ENCODE peak calls at places on chromosome 16, in five cellular contexts. K is heart right ventricle, W is cardiac muscle cell, M is hepatocyte, Y is astrocyte of the spinal cord. B is an unnamed sample.

GRCh38 chr16:21083729-21084268 is 66.8 kb downstream of the DNAH3 start:
- DNase-seq in K (peak), W (peak), M (peak), Y (peak), B (peak)

GRCh38 chr16:88763502-88764053 is 21.4 kb downstream of the PIEZO1 start:
- DNase-seq in K (no peak), W (peak), M (peak), Y (no peak), B (no peak)

GRCh38 chr16:20411055-20411454 is 1.7 kb downstream of the ACSM5 start:
- DNase-seq in K (no peak), W (no peak), M (no peak), Y (no peak), B (no peak)

GRCh38 chr16:78129349-78129748 is 29.9 kb downstream of the WWOX start:
- DNase-seq in K (no peak), W (no peak), M (peak), Y (no peak), B (no peak)

GRCh38 chr16:58462997-58463891 is 36.7 kb upstream of the NDRG4 start:
- DNase-seq in K (peak), W (peak), M (no peak), Y (no peak), B (no peak)

GRCh38 chr16:89723279-89724250 is 2.2 kb downstream of the ZNF276 start:
- DNase-seq in K (peak), W (no peak), M (no peak), Y (peak), B (no peak)

GRCh38 chr16:69564845-69565610 is 738 bp upstream of the NFAT5 start:
- DNase-seq in K (no peak), W (no peak), M (no peak), Y (peak), B (no peak)

GRCh38 chr16:19218581-19218980 is 50.5 kb downstream of the SYT17 start:
- DNase-seq in K (no peak), W (no peak), M (no peak), Y (no peak), B (no peak)

GRCh38 chr16:90047714-90048346 is 28.6 kb upstream of the DBNDD1 start:
- DNase-seq in K (no peak), W (no peak), M (peak), Y (no peak), B (no peak)

GRCh38 chr16:1206786-1207185 is 18.3 kb downstream of the TPSG1 start:
- DNase-seq in K (no peak), W (no peak), M (no peak), Y (no peak), B (no peak)

GRCh38 chr16:17556276-17557052 is 85.7 kb upstream of the XYLT1 start:
- DNase-seq in K (no peak), W (peak), M (peak), Y (peak), B (no peak)

GRCh38 chr16:82439678-82440293 is 187.0 kb upstream of the CDH13 start:
- DNase-seq in K (no peak), W (peak), M (peak), Y (no peak), B (no peak)

GRCh38 chr16:19393226-19394074 is 24.2 kb upstream of the TMC5 start:
- DNase-seq in K (no peak), W (no peak), M (peak), Y (peak), B (no peak)

GRCh38 chr16:56246051-56246817 is 54.9 kb downstream of the GNAO1 start:
- DNase-seq in K (no peak), W (peak), M (peak), Y (no peak), B (peak)

GRCh38 chr16:22120440-22120839 is 28.1 kb downstream of the VWA3A start:
- DNase-seq in K (no peak), W (peak), M (no peak), Y (no peak), B (no peak)

GRCh38 chr16:87765473-87765775 is 362 bp downstream of the KLHDC4 start:
- DNase-seq in K (peak), W (no peak), M (no peak), Y (no peak), B (no peak)

GRCh38 chr16:80971814-80972213 is 34.9 kb downstream of the CMC2 start:
- DNase-seq in K (no peak), W (no peak), M (no peak), Y (no peak), B (no peak)

GRCh38 chr16:25060920-25061319 is 45.8 kb upstream of the ARHGAP17 start:
- DNase-seq in K (no peak), W (peak), M (peak), Y (no peak), B (no peak)

GRCh38 chr16:260326-260725 is 15.4 kb downstream of the RGS11 start:
- DNase-seq in K (no peak), W (no peak), M (no peak), Y (no peak), B (no peak)

GRCh38 chr16:26569793-26570192 is 496.9 kb upstream of the C16orf82 start:
- DNase-seq in K (no peak), W (peak), M (peak), Y (no peak), B (no peak)

GRCh38 chr16:85570213-85570734 is 42.8 kb upstream of the GSE1 start:
- DNase-seq in K (no peak), W (no peak), M (no peak), Y (no peak), B (no peak)

GRCh38 chr16:85947511-85948509 is 48.8 kb downstream of the IRF8 start:
- DNase-seq in K (no peak), W (no peak), M (no peak), Y (no peak), B (no peak)

GRCh38 chr16:27377666-27378485 is 24.1 kb upstream of the IL21R start:
- DNase-seq in K (no peak), W (no peak), M (no peak), Y (no peak), B (peak)

GRCh38 chr16:70774261-70774660 is 26.7 kb downstream of the VAC14 start:
- DNase-seq in K (no peak), W (no peak), M (no peak), Y (no peak), B (no peak)

GRCh38 chr16:27549857-27550581 is at the start of the genes GTF3C1 and KATNIP:
- DNase-seq in K (peak), W (peak), M (peak), Y (peak), B (peak)

GRCh38 chr16:2964416-2965223 is 545 bp downstream of the KREMEN2 start:
- DNase-seq in K (no peak), W (peak), M (peak), Y (no peak), B (no peak)
- H3K4me3 ChIP-seq in K (peak), W (peak), M (peak), Y (no peak), B (peak)

GRCh38 chr16:67844441-67844840 is 2.3 kb upstream of the NUTF2 start:
- DNase-seq in K (no peak), W (no peak), M (no peak), Y (no peak), B (no peak)
- TF ChIP-seq CTCF in K (no peak), W (no peak), M (no peak), Y (no peak), B (peak)

GRCh38 chr16:71853413-71853812 is 7.6 kb downstream of the ATXN1L start:
- DNase-seq in K (no peak), W (no peak), M (no peak), Y (no peak), B (no peak)
- H3K4me3 ChIP-seq in K (no peak), W (no peak), M (no peak), Y (no peak), B (no peak)

DNA sequence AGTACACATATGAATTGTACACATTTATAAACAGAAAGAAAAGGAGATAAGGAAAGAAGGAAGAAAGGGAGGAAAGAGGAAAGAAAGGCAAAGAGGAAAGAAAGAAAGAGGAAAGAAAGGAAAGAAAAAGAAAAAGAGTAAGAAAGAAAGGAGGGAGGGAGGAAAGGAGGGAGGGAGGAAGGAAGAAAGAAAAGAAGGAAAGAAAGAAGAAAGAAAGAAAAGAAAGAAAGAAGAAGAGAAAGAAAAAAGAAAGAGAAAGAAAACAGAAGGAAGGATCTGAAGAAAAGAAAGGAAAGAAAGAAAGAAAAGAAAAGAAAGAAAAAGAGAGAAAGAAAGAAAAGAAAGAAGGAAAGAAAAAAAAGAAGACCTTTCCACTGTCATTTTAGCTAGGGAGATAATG is 571.4 kb upstream of the SALL1 start:
- DNase-seq in K (no peak), W (no peak), M (no peak), Y (no peak), B (no peak)
- TF ChIP-seq CTCF in K (no peak), W (no peak), M (no peak), Y (no peak), B (no peak)

DNA sequence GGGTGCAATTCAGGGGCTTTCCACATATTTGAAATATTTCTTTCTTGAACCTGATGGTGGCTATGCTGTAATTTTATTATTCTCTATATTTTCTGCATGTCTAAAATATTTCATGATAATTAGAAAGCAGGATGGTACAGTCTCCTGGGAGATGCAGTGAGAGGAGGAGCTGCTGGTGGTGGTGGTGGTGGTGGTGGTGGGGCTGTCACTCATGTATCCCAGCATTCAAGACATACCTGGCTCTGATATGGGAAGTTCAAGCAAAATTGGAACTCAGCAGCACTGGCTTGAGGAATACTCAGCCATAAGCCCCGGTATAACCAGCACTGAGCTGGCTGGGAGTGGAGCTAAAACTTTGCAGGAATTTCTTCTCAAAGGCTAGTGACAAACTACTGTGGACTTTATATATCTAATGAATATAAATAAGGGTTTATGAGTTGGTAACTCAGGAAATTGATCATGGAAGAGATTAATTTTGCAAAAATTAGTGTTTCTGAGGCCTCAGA is 200.3 kb downstream of the PRKCB start:
- DNase-seq in K (no peak), W (no peak), M (no peak), Y (no peak), B (no peak)
- H3K4me3 ChIP-seq in K (no peak), W (no peak), M (no peak), Y (no peak), B (no peak)

GRCh38 chr16:11372073-11372923 is 27.0 kb downstream of the RMI2 start:
- DNase-seq in K (no peak), W (no peak), M (no peak), Y (no peak), B (no peak)
- TF ChIP-seq CTCF in K (no peak), W (no peak), M (no peak), Y (no peak), B (no peak)

DNA sequence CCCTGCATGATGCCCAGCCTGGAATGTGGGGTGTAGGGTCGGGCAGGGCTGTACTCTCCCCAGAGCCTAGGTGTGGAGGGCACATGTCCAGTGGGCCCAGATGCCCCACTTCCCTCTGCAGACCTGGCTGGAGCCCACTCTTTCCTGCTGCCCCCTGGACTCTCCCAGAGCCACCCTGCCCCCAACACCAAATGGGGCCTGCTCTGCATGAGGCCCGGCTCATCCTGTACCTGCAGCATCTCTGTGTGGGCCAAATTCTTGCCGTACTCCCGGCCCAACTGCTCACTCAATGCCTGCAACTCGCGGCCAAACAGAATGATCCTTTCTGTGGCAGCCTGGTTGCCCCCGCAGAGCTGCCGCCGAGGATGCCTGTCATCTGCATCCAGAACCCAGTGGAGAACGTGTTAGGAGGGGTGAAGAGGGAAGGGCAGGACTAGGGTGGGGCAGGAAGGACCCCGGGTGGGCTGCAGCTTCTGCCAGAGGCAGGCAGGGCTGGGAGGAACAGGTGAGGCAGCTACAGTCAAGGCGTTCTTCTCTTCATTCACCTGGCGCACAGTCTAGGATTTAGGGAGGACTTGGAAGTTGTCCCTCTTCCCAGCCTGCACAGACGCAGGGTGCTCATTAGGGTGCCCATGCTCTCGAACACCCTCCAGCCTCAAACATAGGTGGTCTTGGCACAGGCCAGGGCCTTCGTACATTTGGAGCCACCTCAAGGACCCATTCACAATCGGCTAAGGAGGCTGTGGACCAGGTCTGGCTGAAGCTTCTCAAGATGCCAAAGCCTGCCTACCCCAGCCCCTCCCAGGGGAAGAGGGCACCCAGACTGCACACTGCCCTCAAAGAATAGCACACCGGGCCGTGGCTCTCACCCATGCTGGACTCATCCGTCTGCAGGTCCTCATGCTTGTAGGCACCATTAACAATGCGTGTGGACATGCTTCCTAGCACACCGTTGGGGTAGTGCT is 8.7 kb upstream of the GFOD2 start:
- DNase-seq in K (no peak), W (no peak), M (no peak), Y (no peak), B (peak)
- H3K4me3 ChIP-seq in K (no peak), W (no peak), M (no peak), Y (no peak), B (no peak)

DNA sequence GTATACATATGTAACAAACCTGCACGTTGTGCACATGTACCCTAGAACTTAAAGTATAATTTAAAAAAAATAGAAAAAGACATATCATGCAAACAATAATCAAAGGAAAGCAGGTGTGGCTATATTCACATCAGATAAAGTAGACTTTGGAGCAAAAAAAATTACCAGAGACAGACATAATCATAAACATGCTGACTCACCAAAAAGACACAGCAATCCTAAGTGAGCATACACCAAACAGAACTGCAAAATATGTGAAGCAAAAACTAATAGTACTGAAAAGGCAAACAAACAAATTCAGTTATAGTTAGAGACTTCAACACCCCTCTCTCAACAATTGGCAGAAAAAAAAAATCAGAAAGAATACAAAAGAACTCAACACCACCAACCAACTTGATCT is 29.9 kb downstream of the SHCBP1 start:
- DNase-seq in K (no peak), W (no peak), M (no peak), Y (no peak), B (no peak)
- TF ChIP-seq CTCF in K (no peak), W (no peak), M (no peak), Y (no peak), B (no peak)

DNA sequence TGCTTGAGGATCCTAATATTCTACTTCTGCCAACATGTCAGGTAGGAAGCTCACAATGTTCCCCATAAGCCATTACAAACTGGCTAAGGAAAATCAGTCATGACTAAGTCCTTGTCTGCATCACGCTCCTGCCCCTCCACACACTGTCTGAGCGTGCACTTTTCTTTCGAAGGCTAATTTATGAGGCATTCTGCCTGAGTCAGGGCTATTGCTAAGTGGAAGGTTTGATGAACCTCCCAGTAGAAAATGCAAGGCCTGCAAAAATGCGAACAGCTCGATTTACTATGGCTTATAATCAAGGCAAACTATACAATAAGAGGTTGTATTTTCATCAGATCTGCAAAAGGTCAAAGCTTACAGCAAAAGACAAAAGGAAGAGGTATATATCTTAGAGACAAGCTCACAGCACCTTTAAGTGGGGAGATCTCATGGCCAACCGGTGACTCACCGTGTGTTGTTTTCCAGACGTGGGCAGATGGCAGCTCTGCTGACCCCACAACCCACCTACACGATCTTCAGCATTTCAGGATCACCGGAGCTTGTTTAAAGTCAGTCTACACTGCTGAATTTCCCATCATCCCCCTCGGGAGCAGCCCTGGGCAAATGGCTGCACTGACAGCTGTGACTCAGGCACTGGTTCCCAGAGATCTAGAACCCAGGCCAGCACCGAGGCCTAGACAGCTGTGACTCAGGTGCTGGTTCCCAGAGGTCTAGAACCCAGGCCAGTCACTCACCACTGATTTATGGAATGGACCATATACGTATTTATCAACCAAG is 26.1 kb downstream of the MEAK7 start:
- DNase-seq in K (no peak), W (no peak), M (peak), Y (peak), B (no peak)
- H3K4me3 ChIP-seq in K (no peak), W (no peak), M (no peak), Y (no peak), B (no peak)

B was measured in tibial artery.